ENCODE peak calls at places on chromosomes 7 and 10, in five cellular contexts. D is upper lobe of right lung, R is A549, C is astrocyte, N is ovary. K is an unnamed sample.

GRCh38 chr10:5014936-5015335 is 11.3 kb upstream of the AKR1C2 start:
- DNase-seq in C (no peak), N (no peak), R (peak; percentile 31), D (no peak), K (no peak)

GRCh38 chr10:22606164-22606614 is 108.2 kb downstream of the PIP4K2A start:
- DNase-seq in R (no peak), N (no peak), C (peak; percentile 31), D (no peak), K (peak; percentile 46)

GRCh38 chr7:133869556-133869955 is 257.6 kb upstream of the LRGUK start:
- DNase-seq in N (no peak), C (no peak), D (no peak), R (no peak), K (no peak)

GRCh38 chr7:30702200-30702599 is 19.9 kb upstream of the CRHR2 start:
- DNase-seq in R (no peak), N (no peak), C (no peak), D (no peak), K (no peak)

GRCh38 chr10:32004161-32004591 is 52.0 kb downstream of the KIF5B start:
- DNase-seq in N (no peak), C (no peak), D (no peak), R (no peak), K (peak; percentile 66)

GRCh38 chr7:67566101-67566500 is 569.5 kb downstream of the TYW1 start:
- DNase-seq in C (no peak), R (no peak), N (no peak), D (no peak), K (no peak)

GRCh38 chr10:132593900-132594876 is 56.6 kb downstream of the INPP5A start:
- DNase-seq in R (no peak), N (no peak), D (peak; percentile 51), C (no peak), K (no peak)

GRCh38 chr10:28177944-28178637 is 124.8 kb downstream of the MPP7 start:
- DNase-seq in C (no peak), N (no peak), R (no peak), D (no peak), K (no peak)

GRCh38 chr10:4939224-4940072 is 23.8 kb upstream of the AKR1C1 start:
- DNase-seq in N (no peak), C (no peak), D (no peak), R (no peak), K (no peak)

GRCh38 chr10:47405829-47406547 is 21.9 kb upstream of the ZNF488 start:
- DNase-seq in C (no peak), R (no peak), N (no peak), D (peak; percentile 57), K (no peak)

GRCh38 chr7:40935435-40935834 is 767.5 kb downstream of the INHBA start:
- DNase-seq in N (no peak), C (no peak), R (no peak), D (no peak), K (no peak)

GRCh38 chr7:157129200-157129599 is 9.5 kb upstream of the UBE3C start:
- DNase-seq in D (no peak), C (no peak), R (no peak), N (no peak), K (peak; percentile 29)

GRCh38 chr7:134186022-134186421 is 58.9 kb downstream of the LRGUK start:
- DNase-seq in R (no peak), C (peak; percentile 29), D (no peak), N (no peak), K (no peak)

GRCh38 chr7:36315309-36315948 is 74.2 kb upstream of the ANLN start:
- DNase-seq in C (no peak), D (no peak), N (no peak), R (no peak), K (no peak)

GRCh38 chr10:99456207-99456606 is 25.8 kb upstream of the GOT1 start:
- DNase-seq in N (no peak), C (no peak), D (no peak), R (no peak), K (no peak)

GRCh38 chr10:43226851-43227845 is 39.7 kb downstream of the RASGEF1A start:
- DNase-seq in N (peak; percentile 6), R (no peak), C (no peak), D (peak; percentile 49), K (peak; percentile 54)

GRCh38 chr10:119542990-119543813 is 683 bp upstream of the RGS10 start:
- DNase-seq in D (peak; percentile 76), C (peak; percentile 31), N (peak; percentile 57), R (peak; percentile 75), K (peak; percentile 7)

GRCh38 chr10:62632071-62632809 is 172.3 kb upstream of the ADO start:
- DNase-seq in R (no peak), N (no peak), D (peak; percentile 75), C (peak; percentile 12), K (no peak)

GRCh38 chr10:88193018-88193417 is 329.6 kb downstream of the PTEN start:
- DNase-seq in N (no peak), R (no peak), D (no peak), C (no peak), K (no peak)

GRCh38 chr10:15167411-15168295 is 840 bp downstream of the NMT2 start:
- DNase-seq in N (peak; percentile 57), R (peak; percentile 76), C (peak; percentile 44), D (peak; percentile 79), K (peak; percentile 57)

GRCh38 chr7:94654764-94655561 is 970 bp downstream of the SGCE start:
- DNase-seq in N (peak; percentile 64), R (no peak), C (peak; percentile 65), D (no peak), K (no peak)

GRCh38 chr7:133698127-133698526 is 429.0 kb upstream of the LRGUK start:
- DNase-seq in D (no peak), C (no peak), R (no peak), N (no peak), K (no peak)

GRCh38 chr7:110502893-110503465 is 587.9 kb upstream of the LRRN3 start:
- DNase-seq in D (no peak), R (no peak), N (no peak), C (peak; percentile 55), K (no peak)

GRCh38 chr7:48806731-48807130 is 117.6 kb upstream of the CDC14C start:
- DNase-seq in D (no peak), N (no peak), R (no peak), C (no peak), K (no peak)

GRCh38 chr10:4167216-4167615 is 382.2 kb upstream of the KLF6 start:
- DNase-seq in C (no peak), R (no peak), D (no peak), N (no peak), K (no peak)

GRCh38 chr7:158595068-158595467 is 7.4 kb upstream of the PTPRN2 start:
- DNase-seq in C (peak; percentile 36), D (no peak), N (no peak), R (no peak), K (no peak)

GRCh38 chr7:70477051-70478010 is 654.6 kb upstream of the GALNT17 start:
- DNase-seq in C (peak; percentile 82), R (no peak), D (no peak), N (no peak), K (no peak)

GRCh38 chr7:142887282-142888015 is 1.9 kb upstream of the TRPV6 start:
- DNase-seq in C (no peak), R (no peak), D (peak; percentile 25), N (no peak), K (no peak)

GRCh38 chr7:50264908-50265307 is 39.6 kb upstream of the IKZF1 start:
- DNase-seq in C (no peak), R (no peak), N (no peak), D (no peak), K (no peak)

DNA sequence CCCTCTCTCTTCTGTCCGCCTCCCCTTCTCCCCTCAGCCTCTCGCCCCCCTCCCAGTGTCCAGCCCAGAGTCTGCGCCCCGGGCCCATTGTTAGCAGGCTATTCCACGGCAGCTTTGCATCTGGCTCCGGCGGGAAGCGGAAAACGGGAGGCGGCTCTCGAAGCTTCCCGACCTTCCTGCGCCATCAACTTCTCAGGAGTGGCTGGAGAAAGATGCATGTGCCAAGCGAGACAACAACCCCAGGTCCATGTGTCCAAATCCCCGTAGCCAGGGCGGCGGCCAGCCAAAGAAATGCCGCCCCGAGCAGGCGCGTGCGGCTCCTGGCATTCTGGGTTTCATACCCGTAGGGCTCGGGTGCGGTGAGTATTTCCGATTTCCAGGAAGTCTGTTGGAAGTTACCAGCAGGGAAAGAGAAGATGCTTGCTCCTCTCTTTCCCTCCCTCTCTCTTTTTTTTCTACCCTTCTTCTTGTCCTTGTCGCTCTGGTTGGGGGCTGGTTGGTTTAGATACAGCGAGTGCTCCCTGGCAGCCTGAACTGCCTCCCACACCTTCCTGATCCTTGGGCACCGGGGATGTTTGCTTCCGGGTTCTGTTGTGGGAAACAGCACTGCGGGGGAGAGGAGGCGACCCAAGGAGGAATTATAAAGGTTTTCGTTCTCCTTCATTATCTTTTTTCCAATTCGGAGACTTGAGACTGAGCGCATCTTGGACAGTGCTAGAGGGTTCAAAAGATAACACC is 1.2 kb upstream of the HOXA2 start:
- DNase-seq in D (no peak), C (peak; percentile 34), N (no peak), R (no peak), K (no peak)
- H3K27ac ChIP-seq in D (peak overlapping the region; percentile 91), C (peak overlapping the region; percentile 72), N (no peak overlapping the region), R (no peak overlapping the region), K (no peak overlapping the region)

DNA sequence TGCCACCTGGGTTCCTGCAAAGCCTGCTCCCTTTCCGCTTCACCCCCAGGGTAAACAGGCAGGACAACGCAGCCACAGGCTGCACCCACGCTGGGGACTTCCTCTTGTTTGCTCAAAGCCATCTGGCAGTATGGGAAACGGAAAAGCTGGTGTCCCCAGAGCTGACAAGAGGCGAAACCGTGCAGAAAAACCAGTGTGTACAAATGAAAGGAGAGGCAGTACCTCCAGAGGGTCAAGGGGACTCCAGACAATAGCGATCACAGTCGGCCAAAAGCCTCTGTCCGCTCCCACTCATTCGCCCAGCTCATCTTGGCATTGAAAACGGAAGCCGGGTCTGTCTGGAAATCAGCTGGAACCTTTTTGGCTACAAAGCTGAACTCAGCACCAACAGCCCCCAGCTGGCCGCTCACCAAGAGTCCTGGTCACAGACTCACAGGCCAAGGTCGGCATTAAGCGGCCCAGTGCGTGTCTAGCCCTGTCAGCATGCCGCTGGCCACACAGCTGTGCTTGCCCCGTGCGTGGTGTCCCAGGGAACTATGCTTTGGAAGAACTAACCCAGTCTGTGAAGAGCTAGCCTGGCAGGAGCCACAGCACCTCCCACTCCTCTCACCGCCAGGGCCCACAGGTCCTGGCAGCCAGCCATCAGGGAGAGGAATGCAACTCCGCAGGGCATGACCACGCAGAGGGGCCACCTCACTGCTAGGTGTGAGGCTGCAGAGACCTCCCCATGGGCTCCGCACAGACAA is 10.4 kb downstream of the TNS3 start:
- DNase-seq in R (no peak), N (peak; percentile 70), C (peak; percentile 97), D (peak; percentile 89), K (peak; percentile 93)
- TF ChIP-seq CTCF in R (no peak), N (no peak), C (no peak), D (no peak), K (no peak)

DNA sequence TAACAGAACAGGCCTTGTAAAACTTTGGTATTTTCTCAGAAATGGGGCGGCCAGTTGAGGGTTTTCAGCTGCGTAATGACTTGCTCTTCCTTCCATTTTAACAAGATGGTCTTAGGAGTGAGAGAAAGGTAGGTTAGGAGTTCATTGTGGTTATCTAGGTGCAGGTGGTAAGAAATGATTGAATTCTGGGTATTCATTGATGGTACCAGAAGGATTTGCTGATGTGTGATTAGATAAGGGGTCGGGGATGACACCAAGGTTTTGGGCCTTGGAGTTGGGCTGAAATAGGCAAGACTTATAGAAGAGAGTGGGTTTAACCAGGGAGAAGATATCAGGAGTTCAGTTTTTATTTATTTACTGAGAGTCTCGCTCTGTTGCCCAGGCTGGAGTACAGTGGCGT is 2.6 kb downstream of the MDH2 start:
- DNase-seq in N (no peak), D (no peak), R (no peak), C (no peak), K (no peak)
- H3K27ac ChIP-seq in N (no peak overlapping the region), D (no peak overlapping the region), R (no peak overlapping the region), C (no peak overlapping the region), K (no peak overlapping the region)

GRCh38 chr10:94225589-94225988 is 137.2 kb downstream of the NOC3L start:
- DNase-seq in C (no peak), N (no peak), D (no peak), R (peak; percentile 22), K (no peak)
- TF ChIP-seq CTCF in C (peak; percentile 22), N (no peak), D (peak; percentile 25), R (peak; percentile 49), K (no peak)

K was measured in pancreas.